ENCODE peak calls at places on chromosomes 4 and X, in four cellular contexts. Y, B, Q and O are unnamed samples.

GRCh38 chr4:86594559-86595425 is 677 bp downstream of the PTPN13 start:
- DNase-seq in Y (peak; percentile 78), B (peak; percentile 43), Q (peak; percentile 77), O (peak; percentile 53)

GRCh38 chr4:80173841-80174240 is 23.5 kb upstream of the PRDM8 start:
- DNase-seq in B (no peak), Q (no peak), Y (no peak), O (no peak)

GRCh38 chr4:17765514-17766286 is 15.7 kb downstream of the FAM184B start:
- DNase-seq in Q (no peak), Y (no peak), B (no peak), O (no peak)

GRCh38 chrX:74065831-74066390 is 238.1 kb upstream of the ZCCHC13 start:
- DNase-seq in Y (no peak), B (no peak), Q (no peak), O (no peak)

GRCh38 chrX:7139202-7140081 is 8.1 kb upstream of the STS start:
- DNase-seq in Y (no peak), Q (no peak), B (no peak), O (peak; percentile 39)

GRCh38 chr4:2340272-2341061 is 78.0 kb downstream of the ZFYVE28 start:
- DNase-seq in Q (no peak), B (no peak), Y (no peak), O (no peak)

GRCh38 chr4:9685692-9686091 is 95.7 kb upstream of the DRD5 start:
- DNase-seq in Q (no peak), Y (no peak), B (no peak), O (no peak)

GRCh38 chrX:68433155-68433980 is at the start of gene OPHN1:
- DNase-seq in B (no peak), Y (peak; percentile 84), Q (peak; percentile 82), O (peak; percentile 88)

GRCh38 chr4:82797591-82798081 is 960 bp downstream of the SCD5 start:
- DNase-seq in B (no peak), Y (peak; percentile 61), Q (no peak), O (no peak)

GRCh38 chr4:14856076-14856926 is 146.0 kb upstream of the CPEB2 start:
- DNase-seq in Q (peak; percentile 89), Y (no peak), B (no peak), O (peak; percentile 94)

GRCh38 chrX:10990418-10990817 is 120.7 kb upstream of the HCCS start:
- DNase-seq in Y (no peak), Q (no peak), B (no peak), O (no peak)

GRCh38 chr4:113756005-113756410 is 5.5 kb downstream of the CAMK2D start:
- DNase-seq in Q (no peak), Y (no peak), B (no peak), O (peak; percentile 63)

GRCh38 chr4:87229979-87230378 is 9.6 kb upstream of the KLHL8 start:
- DNase-seq in Y (no peak), Q (no peak), B (no peak), O (no peak)

GRCh38 chrX:118772051-118772450 is 44.6 kb downstream of the IL13RA1 start:
- DNase-seq in B (no peak), Q (no peak), Y (no peak), O (no peak)

GRCh38 chrX:147838465-147839131 is 73.1 kb upstream of the FMR1 start:
- DNase-seq in B (no peak), Y (peak; percentile 9), Q (no peak), O (no peak)

GRCh38 chr4:2142630-2143427 is 83.7 kb downstream of the NAT8L start:
- DNase-seq in Q (no peak), B (no peak), Y (no peak), O (peak; percentile 15)

GRCh38 chrX:153648358-153649177 is 1.6 kb downstream of the DUSP9 start:
- DNase-seq in Q (no peak), Y (no peak), B (no peak), O (no peak)

GRCh38 chr4:3037957-3038451 is 36.3 kb downstream of the HTT-AS start:
- DNase-seq in Y (no peak), Q (no peak), B (peak; percentile 23), O (no peak)

GRCh38 chr4:78565971-78566372 is 14.4 kb downstream of the ANXA3 start:
- DNase-seq in Q (peak; percentile 69), Y (no peak), B (no peak), O (peak; percentile 67)

GRCh38 chr4:140309124-140309870 is 64.1 kb upstream of the SCOC start:
- DNase-seq in Y (no peak), Q (no peak), B (peak; percentile 12), O (peak; percentile 24)

GRCh38 chrX:29662101-29662500 is 553.3 kb upstream of the MAGEB2 start:
- DNase-seq in B (no peak), Q (peak; percentile 8), Y (no peak), O (peak; percentile 73)

GRCh38 chr4:71540749-71541269 is 202.0 kb downstream of the SLC4A4 start:
- DNase-seq in B (no peak), Y (no peak), Q (no peak), O (peak; percentile 22)

GRCh38 chrX:30887721-30888120 is 1.3 kb downstream of the TAB3 start:
- DNase-seq in Q (no peak), Y (no peak), B (no peak), O (no peak)

GRCh38 chrX:136064661-136065043 is 79.4 kb downstream of the SLC9A6 start:
- DNase-seq in B (no peak), Y (no peak), Q (no peak), O (no peak)

GRCh38 chr4:138522366-138522765 is 280.2 kb upstream of the SLC7A11 start:
- DNase-seq in Y (peak; percentile 41), Q (peak; percentile 15), B (peak; percentile 16), O (peak; percentile 61)

GRCh38 chr4:141455651-141456050 is 180.7 kb upstream of the IL15 start:
- DNase-seq in Q (no peak), B (no peak), Y (no peak), O (no peak)

GRCh38 chr4:17447675-17448298 is 64.1 kb downstream of the QDPR start:
- DNase-seq in B (peak; percentile 76), Y (peak; percentile 84), Q (peak; percentile 85), O (peak; percentile 74)

GRCh38 chrX:37608156-37608555 is 36.7 kb downstream of the LANCL3 start:
- DNase-seq in Y (no peak), B (no peak), Q (no peak), O (no peak)

GRCh38 chrX:45479835-45480422 is 279.3 kb upstream of the DIPK2B start:
- DNase-seq in Y (no peak), Q (peak; percentile 13), B (no peak), O (peak; percentile 96)

GRCh38 chrX:141175786-141176185 is 1.1 kb downstream of the LDOC1 start:
- DNase-seq in B (no peak), Q (no peak), Y (no peak), O (peak; percentile 36)

GRCh38 chrX:76555816-76556215 is 128.3 kb downstream of the MAGEE1 start:
- DNase-seq in B (peak; percentile 73), Q (peak; percentile 17), Y (peak; percentile 78), O (peak; percentile 62)

GRCh38 chrX:24149346-24150050 is at the start of gene ZFX:
- DNase-seq in Q (peak; percentile 77), B (peak; percentile 51), Y (peak; percentile 78), O (peak; percentile 42)

GRCh38 chr4:137076908-137077307 is 455.4 kb downstream of the PCDH18 start:
- DNase-seq in B (no peak), Y (no peak), Q (no peak), O (no peak)

GRCh38 chrX:65706041-65706828 is 38.8 kb downstream of the MSN start:
- DNase-seq in Q (no peak), Y (no peak), B (no peak), O (peak; percentile 69)

GRCh38 chr4:119025440-119025839 is 110.2 kb upstream of the MYOZ2 start:
- DNase-seq in Y (no peak), Q (peak; percentile 66), B (no peak), O (peak; percentile 73)

GRCh38 chr4:766559-767283 is 59.2 kb downstream of the CPLX1 start:
- DNase-seq in B (no peak), Y (no peak), Q (no peak), O (no peak)
- H3K9me3 ChIP-seq in B (no peaks in the 10 kb centered on the region), Y (no peaks in the 10 kb centered on the region), Q (no peaks in the 10 kb centered on the region), O (no peaks in the 10 kb centered on the region)

GRCh38 chrX:78522601-78523000 is 136.5 kb downstream of the RTL3 start:
- DNase-seq in Q (no peak), Y (no peak), B (no peak), O (no peak)
- TF ChIP-seq EZH2phosphoT487 in Q (no peak), Y (no peak), B (no peak), O (no peak)

GRCh38 chr4:112704322-112704721 is 67.4 kb downstream of the LARP7 start:
- DNase-seq in Q (no peak), B (no peak), Y (no peak), O (no peak)
- TF ChIP-seq CTCF in Q (no peak), B (no peak), Y (no peak), O (no peak)

DNA sequence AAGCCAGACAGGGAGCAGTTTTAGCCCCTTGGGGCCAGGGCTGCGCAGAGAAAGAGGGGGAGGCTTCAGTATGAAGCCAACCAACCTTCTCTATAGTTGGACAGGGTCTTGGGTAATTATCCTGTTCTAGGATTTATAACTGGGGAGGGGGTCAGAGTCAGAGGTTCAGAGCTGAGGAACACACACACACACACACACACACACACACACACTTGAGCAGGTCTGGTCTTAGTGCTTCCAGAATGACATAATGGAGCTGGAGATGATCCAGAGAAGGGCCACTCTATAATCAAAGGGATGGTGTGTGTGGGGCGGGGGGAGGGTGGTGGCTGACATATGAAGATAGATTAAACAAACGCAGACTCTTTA is 355 bp upstream of the TMEM255A start:
- DNase-seq in Q (no peak), B (no peak), Y (no peak), O (no peak)
- H3K9me3 ChIP-seq in Q (no peaks in the 10 kb centered on the region), B (no peaks in the 10 kb centered on the region), Y (no peaks in the 10 kb centered on the region), O (no peaks in the 10 kb centered on the region)

GRCh38 chr4:184544711-184545409 is 70.5 kb upstream of the IRF2 start:
- DNase-seq in Y (no peak), B (no peak), Q (no peak), O (no peak)
- TF ChIP-seq EZH2phosphoT487 in Y (no peak), B (no peak), Q (no peak), O (no peak)

DNA sequence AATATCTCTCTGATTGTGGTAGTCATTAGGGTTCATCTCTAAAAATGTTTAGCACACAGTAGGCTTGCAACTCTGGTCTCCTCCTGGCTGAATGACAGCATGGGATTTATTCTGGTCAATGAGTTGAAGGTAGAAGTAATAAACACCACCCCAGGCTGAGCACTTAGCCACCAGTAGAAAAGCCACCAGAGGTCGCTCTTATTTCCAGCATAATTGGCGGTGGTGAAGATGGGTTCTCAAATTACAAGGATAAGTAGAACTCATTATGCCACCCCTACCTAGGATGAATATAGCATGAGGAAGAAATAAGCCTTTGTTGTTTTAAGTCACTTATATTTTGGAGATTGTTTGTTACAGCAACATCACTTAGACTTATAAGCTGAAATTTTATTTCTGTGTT is 302.7 kb downstream of the GPM6A start:
- DNase-seq in Y (peak; percentile 39), Q (no peak), B (no peak), O (peak; percentile 59)
- TF ChIP-seq CTCF in Y (peak; percentile 54), Q (no peak), B (no peak), O (peak; percentile 62)

GRCh38 chrX:140071037-140071436 is 105.7 kb upstream of the CXorf66 start:
- DNase-seq in B (no peak), Q (no peak), Y (no peak), O (no peak)

GRCh38 chrX:140064993-140065392 is 99.7 kb upstream of the CXorf66 start:
- DNase-seq in Y (no peak), Q (no peak), B (no peak), O (no peak)

GRCh38 chrX:140066262-140066661 is 100.9 kb upstream of the CXorf66 start:
- DNase-seq in Y (no peak), B (no peak), Q (no peak), O (no peak)
- H3K9me3 ChIP-seq in Y (no peaks in the 10 kb centered on the region), B (no peaks in the 10 kb centered on the region), Q (no peaks in the 10 kb centered on the region), O (no peaks in the 10 kb centered on the region)

GRCh38 chr4:152734699-152735050 is 44.9 kb downstream of the TIGD4 start:
- DNase-seq in B (no peak), Q (no peak), Y (no peak), O (no peak)
- TF ChIP-seq EZH2phosphoT487 in B (no peak), Q (no peak), Y (no peak), O (no peak)